ENCODE peak calls at places on chromosomes 6 and 20, in eight cellular contexts. One of them, this sample, is unnamed.

GRCh38 chr6:81766482-81767069 is 14.1 kb upstream of the TENT5A start:
- DNase-seq in fibroblast of mammary gland: peak
- DNase-seq in left cardiac atrium: no peak
- DNase-seq in GM10248: no peak
- DNase-seq in MCF 10A: peak
- DNase-seq in NCI-H226: peak
- DNase-seq in cardiac muscle cell: peak
- DNase-seq in epithelial cell of prostate: no peak
- DNase-seq in this sample: no peak

GRCh38 chr6:45377041-45377554 is 636 bp downstream of the SUPT3H start:
- DNase-seq in left cardiac atrium: peak
- DNase-seq in epithelial cell of prostate: no peak
- DNase-seq in MCF 10A: no peak
- DNase-seq in NCI-H226: no peak
- DNase-seq in GM10248: peak
- DNase-seq in cardiac muscle cell: no peak
- DNase-seq in fibroblast of mammary gland: peak
- DNase-seq in this sample: no peak

GRCh38 chr6:34152806-34153565 is 7.1 kb upstream of the GRM4 start:
- DNase-seq in MCF 10A: no peak
- DNase-seq in NCI-H226: no peak
- DNase-seq in GM10248: no peak
- DNase-seq in fibroblast of mammary gland: no peak
- DNase-seq in cardiac muscle cell: no peak
- DNase-seq in epithelial cell of prostate: no peak
- DNase-seq in left cardiac atrium: no peak
- DNase-seq in this sample: no peak

GRCh38 chr20:50296450-50297375 is 106.1 kb downstream of the CEBPB start:
- DNase-seq in left cardiac atrium: peak
- DNase-seq in cardiac muscle cell: peak
- DNase-seq in epithelial cell of prostate: no peak
- DNase-seq in MCF 10A: no peak
- DNase-seq in fibroblast of mammary gland: peak
- DNase-seq in NCI-H226: no peak
- DNase-seq in GM10248: no peak
- DNase-seq in this sample: no peak

GRCh38 chr6:2961971-2962370 is 9.4 kb downstream of the SERPINB6 start:
- DNase-seq in cardiac muscle cell: no peak
- DNase-seq in GM10248: no peak
- DNase-seq in left cardiac atrium: no peak
- DNase-seq in epithelial cell of prostate: no peak
- DNase-seq in MCF 10A: no peak
- DNase-seq in NCI-H226: no peak
- DNase-seq in fibroblast of mammary gland: no peak
- DNase-seq in this sample: no peak

GRCh38 chr6:109872968-109873545 is 105.1 kb upstream of the GPR6 start:
- DNase-seq in cardiac muscle cell: no peak
- DNase-seq in NCI-H226: no peak
- DNase-seq in left cardiac atrium: no peak
- DNase-seq in MCF 10A: no peak
- DNase-seq in fibroblast of mammary gland: no peak
- DNase-seq in GM10248: no peak
- DNase-seq in epithelial cell of prostate: no peak
- DNase-seq in this sample: no peak

GRCh38 chr6:20211037-20211940 is 980 bp downstream of the MBOAT1 start:
- DNase-seq in GM10248: peak
- DNase-seq in fibroblast of mammary gland: peak
- DNase-seq in cardiac muscle cell: no peak
- DNase-seq in left cardiac atrium: no peak
- DNase-seq in MCF 10A: peak
- DNase-seq in NCI-H226: no peak
- DNase-seq in epithelial cell of prostate: peak
- DNase-seq in this sample: no peak

GRCh38 chr20:62771396-62772102 is 24.7 kb upstream of the MRGBP start:
- DNase-seq in MCF 10A: no peak
- DNase-seq in NCI-H226: no peak
- DNase-seq in cardiac muscle cell: no peak
- DNase-seq in left cardiac atrium: peak
- DNase-seq in epithelial cell of prostate: no peak
- DNase-seq in fibroblast of mammary gland: no peak
- DNase-seq in GM10248: no peak
- DNase-seq in this sample: no peak

GRCh38 chr6:164832410-164832809 is 477.0 kb downstream of the C6orf118 start:
- DNase-seq in GM10248: no peak
- DNase-seq in NCI-H226: no peak
- DNase-seq in epithelial cell of prostate: no peak
- DNase-seq in fibroblast of mammary gland: no peak
- DNase-seq in MCF 10A: no peak
- DNase-seq in left cardiac atrium: no peak
- DNase-seq in cardiac muscle cell: no peak
- DNase-seq in this sample: no peak